ENCODE peak calls at places on chromosome 15, in nine cellular contexts. Q is transverse colon, F is stomach, Z is sigmoid colon, B is ovary, A is A549, S is HepG2, E is K562, H is H1. M is an unnamed sample.

GRCh38 chr15:34436956-34437442 is 609 bp downstream of the GOLGA8A start:
- DNase-seq in Q (peak; percentile 39), F (peak; percentile 28), Z (no peak), B (peak; percentile 15), A (no peak), S (peak; percentile 3), E (peak; percentile 68), H (peak; percentile 13), M (no peak)

GRCh38 chr15:55993804-55994539 is 560 bp upstream of the NEDD4 start:
- DNase-seq in Q (no peak), F (no peak), Z (no peak), B (no peak), A (peak; percentile 50), S (peak; percentile 24), E (no peak), H (no peak), M (no peak)

GRCh38 chr15:70447927-70448698 is 315.2 kb downstream of the UACA start:
- DNase-seq in Q (peak; percentile 30), F (peak; percentile 50), Z (no peak), B (no peak), A (no peak), S (no peak), E (peak; percentile 80), H (no peak), M (no peak)

GRCh38 chr15:69812881-69813280 is 284.8 kb downstream of the TLE3 start:
- DNase-seq in Q (peak; percentile 14), F (peak; percentile 33), Z (no peak), B (no peak), A (no peak), S (no peak), E (peak; percentile 95), H (no peak), M (no peak)

GRCh38 chr15:101444015-101444414 is 45.5 kb downstream of the PCSK6 start:
- DNase-seq in Q (no peak), F (peak; percentile 23), Z (peak; percentile 74), B (no peak), A (no peak), S (no peak), E (no peak), H (no peak), M (no peak)

GRCh38 chr15:68763063-68763462 is 57.6 kb downstream of the ANP32A start:
- DNase-seq in Q (no peak), F (no peak), Z (no peak), B (no peak), A (no peak), S (no peak), E (no peak), H (no peak), M (no peak)

GRCh38 chr15:63677778-63678177 is 80.6 kb downstream of the FBXL22 start:
- DNase-seq in Q (peak; percentile 91), F (peak; percentile 94), Z (no peak), B (no peak), A (peak; percentile 27), S (peak; percentile 16), E (no peak), H (no peak), M (no peak)

GRCh38 chr15:82709421-82710207 is at the start of gene AP3B2:
- DNase-seq in Q (peak; percentile 59), F (peak; percentile 68), Z (no peak), B (peak; percentile 49), A (peak; percentile 86), S (peak; percentile 16), E (peak; percentile 93), H (peak; percentile 49), M (peak; percentile 74)

GRCh38 chr15:99320374-99321215 is 69.3 kb downstream of the LRRC28 start:
- DNase-seq in Q (no peak), F (no peak), Z (no peak), B (no peak), A (no peak), S (no peak), E (no peak), H (no peak), M (no peak)

GRCh38 chr15:25238716-25239470 is 199.9 kb downstream of the UBE3A start:
- DNase-seq in Q (no peak), F (no peak), Z (peak; percentile 53), B (no peak), A (no peak), S (no peak), E (no peak), H (no peak), M (peak; percentile 33)

GRCh38 chr15:25241241-25241801 is 197.5 kb downstream of the UBE3A start:
- DNase-seq in Q (no peak), F (no peak), Z (no peak), B (no peak), A (no peak), S (no peak), E (no peak), H (no peak), M (no peak)

GRCh38 chr15:25240461-25241021 is 198.3 kb downstream of the UBE3A start:
- DNase-seq in Q (no peak), F (no peak), Z (peak; percentile 58), B (no peak), A (no peak), S (no peak), E (no peak), H (no peak), M (peak; percentile 66)

GRCh38 chr15:25238126-25238525 is 200.7 kb downstream of the UBE3A start:
- DNase-seq in Q (no peak), F (no peak), Z (peak; percentile 57), B (no peak), A (no peak), S (no peak), E (no peak), H (no peak), M (no peak)

DNA sequence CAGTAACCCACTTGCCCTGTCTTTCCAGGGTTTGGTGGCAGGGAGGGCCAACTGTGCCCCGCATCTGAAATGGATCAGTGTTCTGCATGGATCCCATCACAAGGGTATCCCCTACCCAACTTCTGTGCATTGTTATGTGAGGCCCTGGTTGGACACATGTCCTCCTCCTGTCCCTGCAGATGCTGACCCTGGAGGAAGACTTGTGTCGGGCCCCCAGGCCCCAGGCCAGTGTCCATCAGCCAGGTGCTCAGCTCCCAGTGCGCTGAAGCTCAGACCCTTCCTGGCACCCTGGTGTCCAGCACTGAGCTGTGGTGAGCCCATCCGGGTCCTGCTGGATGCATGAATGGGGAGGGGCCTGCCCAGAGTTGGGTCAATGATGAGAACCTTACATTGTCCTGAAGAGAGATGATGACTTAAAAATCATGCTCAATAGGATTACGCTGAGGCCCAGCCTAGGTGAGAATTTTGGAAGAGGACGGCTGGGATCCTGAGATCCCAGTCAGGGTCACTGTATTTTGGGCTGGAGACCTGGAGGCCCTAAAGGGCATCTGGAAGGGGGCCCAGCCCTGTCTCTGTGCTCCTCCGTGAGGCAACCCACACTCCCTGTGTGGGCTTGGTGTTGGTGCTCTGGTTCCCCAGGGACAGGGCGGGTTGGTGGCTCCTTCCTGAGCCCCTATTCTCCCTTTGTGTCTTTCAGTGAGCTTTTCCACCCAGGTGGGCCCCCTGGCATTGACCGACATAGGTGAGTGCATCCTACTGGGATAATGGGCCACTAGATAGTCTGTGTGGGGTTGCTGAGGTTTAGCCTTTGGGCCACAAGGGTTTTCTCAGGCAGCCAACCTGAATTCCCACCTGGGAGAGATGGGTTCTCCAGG is 199.1 kb downstream of the UBE3A start:
- DNase-seq in Q (no peak), F (no peak), Z (peak; percentile 43), B (no peak), A (no peak), S (no peak), E (no peak), H (no peak), M (peak; percentile 63)
- TF ChIP-seq EP300 in Q (no peak), F (no peak), Z (no peak), B (no peak), A (no peak), S (no peak), E (no peak), H (no peak), M (no peak)

DNA sequence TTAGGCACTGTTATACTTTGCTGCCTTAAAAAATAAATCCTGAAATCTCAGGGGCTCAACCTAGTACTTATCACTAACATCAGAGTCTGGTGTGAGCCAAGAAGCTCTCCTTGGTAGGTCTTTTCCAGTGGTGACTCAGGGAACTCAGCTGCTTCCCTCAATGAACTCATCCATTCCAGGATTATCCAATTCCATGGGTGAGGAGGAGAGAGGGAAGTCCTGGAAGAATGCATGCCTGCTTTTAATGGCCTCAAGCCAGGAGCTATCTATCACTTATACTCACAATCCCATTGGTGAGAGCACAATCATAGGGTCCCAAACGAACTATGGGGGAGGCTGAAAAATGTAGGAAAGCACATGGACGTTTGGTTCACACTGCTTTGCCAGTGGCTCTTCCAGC is 113.6 kb downstream of the POLR2M start:
- DNase-seq in Q (no peak), F (no peak), Z (no peak), B (no peak), A (no peak), S (no peak), E (no peak), H (no peak), M (no peak)
- TF ChIP-seq EP300 in Q (no peak), F (no peak), Z (no peak), B (no peak), A (no peak), S (no peak), E (no peak), H (no peak), M (no peak)

DNA sequence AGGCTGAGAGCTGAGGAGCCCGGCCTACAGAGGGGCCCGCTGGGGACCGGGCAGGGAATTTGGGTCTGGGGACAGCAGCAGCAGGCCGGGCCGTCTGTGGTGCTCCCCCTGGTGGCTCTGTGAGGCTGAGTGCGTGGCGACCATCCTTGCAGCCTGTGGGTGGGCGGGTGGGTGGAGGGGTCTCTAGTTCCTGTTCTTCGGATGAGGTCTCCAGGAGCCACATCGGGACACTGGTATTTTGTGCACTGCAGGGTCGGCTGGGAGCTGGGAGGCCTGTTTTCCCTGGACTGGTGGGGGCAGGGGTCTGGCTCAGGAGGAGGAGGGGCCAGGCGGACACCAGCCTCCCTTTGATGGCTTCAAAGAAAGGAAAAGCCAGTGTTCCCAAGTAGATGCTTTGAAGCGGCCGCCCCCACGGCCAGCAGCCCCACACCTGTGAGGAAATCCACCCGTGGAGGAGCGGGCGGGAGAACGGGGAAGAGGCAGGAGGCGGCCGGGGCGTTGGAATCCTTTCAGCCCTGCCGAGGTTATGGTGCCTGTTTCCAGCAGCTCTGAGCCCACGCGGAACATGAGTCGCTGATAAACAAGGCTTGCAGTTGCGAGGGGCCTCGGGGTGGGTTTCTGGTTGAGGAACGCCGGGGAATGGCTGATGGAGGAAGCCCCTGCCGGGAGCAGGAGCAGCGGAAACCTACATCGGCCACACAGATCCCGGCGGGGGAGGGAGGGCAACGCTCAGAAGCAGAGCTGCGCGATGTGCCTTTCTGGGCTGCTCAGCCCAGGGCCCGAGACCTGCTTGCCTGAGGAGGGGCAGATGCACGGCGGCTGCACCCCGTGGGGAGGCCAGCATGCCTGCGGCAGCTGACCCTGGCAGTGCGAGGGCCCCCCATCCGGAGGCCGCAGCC is 154.3 kb downstream of the NSMCE3 start:
- DNase-seq in Q (no peak), F (no peak), Z (no peak), B (peak; percentile 21), A (peak; percentile 20), S (no peak), E (peak; percentile 51), H (no peak), M (no peak)
- TF ChIP-seq EP300 in Q (no peak), F (no peak), Z (no peak), B (no peak), A (no peak), S (no peak), E (no peak), H (no peak), M (no peak)

DNA sequence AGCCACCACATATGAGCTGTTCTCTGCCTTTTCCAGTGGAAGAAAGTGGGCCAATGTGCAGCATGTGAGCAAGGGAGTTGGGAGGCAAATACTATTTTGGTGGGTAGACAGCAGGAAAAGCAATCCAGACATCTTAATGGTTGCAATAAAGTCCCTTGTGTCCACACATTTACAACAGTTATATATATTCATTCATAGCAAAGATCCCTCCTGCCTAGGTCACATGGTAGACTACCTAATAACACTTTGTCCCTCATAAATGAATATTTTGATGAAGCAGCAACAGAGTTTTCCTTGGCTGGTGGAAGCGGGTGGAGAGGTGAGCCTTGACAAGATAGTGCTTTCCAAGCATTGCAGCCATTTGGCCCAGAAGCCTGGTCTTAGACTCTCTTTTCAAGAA is 6.2 kb upstream of the NSMCE3 start:
- DNase-seq in Q (no peak), F (no peak), Z (no peak), B (no peak), A (no peak), S (no peak), E (no peak), H (no peak), M (no peak)
- TF ChIP-seq EP300 in Q (no peak), F (no peak), Z (no peak), B (no peak), A (no peak), S (no peak), E (no peak), H (no peak), M (no peak)